ENCODE peak calls at places on chromosomes 7 and 10, in eight cellular contexts. I is BJ; U is stimulated activated CD8-positive, alpha-beta memory T cell treated with anti-CD3 and anti-CD28 coated beads, Interleukin-4, amount 100 ng/mL, for 48 hours; E is heart right ventricle; G is NCI-H510A treated with DMSO at 0.1 percent for 48 hours; Z is CD14-positive monocyte; V is EL; B is NCI-H2081. R is an unnamed sample.

GRCh38 chr10:132518572-132519381 is 18.8 kb upstream of the INPP5A start:
- DNase-seq in I (no peak), U (no peak), E (peak; percentile 81), G (no peak), Z (no peak), V (no peak), B (peak; percentile 57), R (no peak)

GRCh38 chr7:35646289-35647033 is 48.5 kb downstream of the HERPUD2 start:
- DNase-seq in I (no peak), U (no peak), E (no peak), G (no peak), Z (no peak), V (no peak), B (peak; percentile 29), R (no peak)

GRCh38 chr10:97422921-97423420 is 3.0 kb upstream of the PGAM1 start:
- DNase-seq in I (peak; percentile 59), U (peak; percentile 67), E (no peak), G (no peak), Z (peak; percentile 76), V (peak; percentile 82), B (no peak), R (peak; percentile 77)

GRCh38 chr10:13475124-13475523 is 53.7 kb downstream of the BEND7 start:
- DNase-seq in I (no peak), U (no peak), E (no peak), G (no peak), Z (no peak), V (no peak), B (no peak), R (no peak)

GRCh38 chr10:130175074-130175473 is 38.9 kb downstream of the GLRX3 start:
- DNase-seq in I (no peak), U (no peak), E (no peak), G (no peak), Z (no peak), V (no peak), B (no peak), R (no peak)

GRCh38 chr7:141974831-141975230 is 1.3 kb upstream of the TAS2R38 start:
- DNase-seq in I (no peak), U (no peak), E (no peak), G (no peak), Z (no peak), V (no peak), B (peak; percentile 50), R (no peak)

GRCh38 chr10:13987472-13987871 is 343.3 kb downstream of the FRMD4A start:
- DNase-seq in I (no peak), U (no peak), E (no peak), G (no peak), Z (no peak), V (peak; percentile 90), B (no peak), R (no peak)

GRCh38 chr10:100637785-100638184 is 102.0 kb downstream of the HIF1AN start:
- DNase-seq in I (no peak), U (peak; percentile 36), E (no peak), G (no peak), Z (no peak), V (peak; percentile 26), B (peak; percentile 4), R (peak; percentile 32)

GRCh38 chr7:39073432-39073831 is 95.7 kb downstream of the POU6F2 start:
- DNase-seq in I (no peak), U (no peak), E (no peak), G (peak; percentile 78), Z (no peak), V (no peak), B (peak; percentile 80), R (no peak)

GRCh38 chr10:60974463-60975149 is 30.6 kb upstream of the RHOBTB1 start:
- DNase-seq in I (no peak), U (no peak), E (no peak), G (no peak), Z (no peak), V (peak; percentile 58), B (no peak), R (no peak)

GRCh38 chr7:19106308-19107141 is 10.9 kb downstream of the TWIST1 start:
- DNase-seq in I (no peak), U (no peak), E (no peak), G (peak; percentile 18), Z (no peak), V (peak; percentile 67), B (no peak), R (no peak)

R was measured in activated T-cell treated with anti-CD3 and anti-CD28 coated beads, Interleukin-2, amount 50 U/mL, for 48 hours.